ENCODE peak calls at places on chromosome 20, in nine cellular contexts. M is foreskin fibroblast, A is HFFc6, H is left ventricle myocardium superior, S is NCI-H2029, O is stomach, C is SK-N-DZ, E is cardiac septum, T is HT-29. Q is an unnamed sample.

GRCh38 chr20:47524385-47524784 is 22.7 kb downstream of the NCOA3 start:
- DNase-seq in A (no peak), H (no peak), M (no peak), T (no peak), E (no peak), S (no peak), O (no peak), C (no peak), Q (no peak)

GRCh38 chr20:52799130-52799529 is 173.0 kb upstream of the TSHZ2 start:
- DNase-seq in T (no peak), E (no peak), O (no peak), M (no peak), A (no peak), H (no peak), C (no peak), S (no peak), Q (no peak)

GRCh38 chr20:41395669-41396664 is 29.3 kb upstream of the EMILIN3 start:
- DNase-seq in C (peak), T (no peak), O (no peak), M (no peak), H (peak), A (no peak), E (no peak), S (no peak), Q (no peak)

GRCh38 chr20:64224344-64225165 is 31.0 kb upstream of the PCMTD2 start:
- DNase-seq in E (no peak), S (no peak), O (no peak), M (peak), C (no peak), A (peak), T (peak), H (peak), Q (no peak)

GRCh38 chr20:32052090-32052791 is at the start of gene HCK:
- DNase-seq in M (no peak), S (no peak), T (no peak), A (no peak), C (no peak), E (no peak), H (peak), O (peak), Q (no peak)

GRCh38 chr20:35871311-35871771 is 83.0 kb downstream of the SCAND1 start:
- DNase-seq in M (no peak), C (no peak), H (peak), T (no peak), E (no peak), A (no peak), S (no peak), O (peak), Q (no peak)

GRCh38 chr20:45419188-45420091 is 3.5 kb downstream of the PIGT start:
- DNase-seq in S (peak), C (no peak), E (peak), A (peak), M (peak), H (peak), O (peak), T (peak), Q (no peak)

GRCh38 chr20:36467076-36467999 is 74.0 kb upstream of the MYL9 start:
- DNase-seq in O (peak), C (peak), M (peak), S (peak), H (peak), E (no peak), A (peak), T (peak), Q (peak)

GRCh38 chr20:44496976-44497375 is 21.3 kb downstream of the TTPAL start:
- DNase-seq in T (no peak), C (no peak), O (no peak), S (no peak), A (peak), M (peak), E (no peak), H (no peak), Q (no peak)

GRCh38 chr20:32467506-32468312 is 109.6 kb downstream of the ASXL1 start:
- DNase-seq in C (no peak), M (no peak), T (peak), H (no peak), E (no peak), S (no peak), O (peak), A (no peak), Q (no peak)

GRCh38 chr20:32458837-32459220 is 100.7 kb downstream of the ASXL1 start:
- DNase-seq in C (no peak), H (no peak), O (no peak), M (no peak), T (no peak), S (no peak), A (no peak), E (no peak), Q (no peak)

GRCh38 chr20:3312940-3313656 is 74.1 kb upstream of the SLC4A11 start:
- DNase-seq in C (no peak), S (no peak), T (no peak), H (no peak), A (peak), O (no peak), M (peak), E (no peak), Q (no peak)

GRCh38 chr20:33291830-33292355 is 8.9 kb downstream of the BPIFB1 start:
- DNase-seq in O (peak), A (no peak), E (no peak), M (no peak), T (peak), H (peak), S (peak), C (no peak), Q (peak)

GRCh38 chr20:3093861-3094361 is 9.4 kb upstream of the AVP start:
- DNase-seq in O (no peak), S (no peak), T (no peak), H (no peak), A (no peak), M (no peak), C (no peak), E (no peak), Q (no peak)

GRCh38 chr20:4548552-4548951 is 173.2 kb upstream of the PRND start:
- DNase-seq in O (no peak), A (no peak), H (no peak), C (no peak), S (no peak), E (no peak), M (no peak), T (no peak), Q (no peak)

GRCh38 chr20:37511605-37512275 is 9.3 kb upstream of the NNAT start:
- DNase-seq in S (no peak), O (no peak), T (no peak), M (peak), H (no peak), A (peak), C (no peak), E (peak), Q (no peak)

GRCh38 chr20:62238569-62239277 is 402 bp downstream of the OSBPL2 start:
- DNase-seq in E (no peak), O (peak), C (no peak), S (peak), M (no peak), T (peak), A (no peak), H (no peak), Q (no peak)

GRCh38 chr20:59141818-59142581 is 21.6 kb upstream of the ZNF831 start:
- DNase-seq in C (no peak), H (no peak), A (no peak), T (peak), E (peak), M (no peak), S (no peak), O (no peak), Q (no peak)

GRCh38 chr20:2088904-2089303 is 12.7 kb upstream of the STK35 start:
- DNase-seq in H (no peak), M (no peak), S (no peak), C (no peak), O (no peak), A (no peak), T (no peak), E (no peak), Q (no peak)

GRCh38 chr20:49037962-49038387 is 8.1 kb upstream of the CSE1L start:
- DNase-seq in C (no peak), E (no peak), T (no peak), S (no peak), M (no peak), O (no peak), H (no peak), A (no peak), Q (no peak)

GRCh38 chr20:15515706-15516105 is 1057.5 kb downstream of the KIF16B start:
- DNase-seq in H (no peak), E (no peak), O (no peak), A (no peak), C (no peak), T (no peak), M (no peak), S (no peak), Q (no peak)

GRCh38 chr20:63955846-63956663 is at the start of gene UCKL1:
- DNase-seq in T (peak), S (peak), C (peak), M (peak), A (peak), O (peak), H (peak), E (peak), Q (peak)

GRCh38 chr20:33843854-33844253 is 32.7 kb downstream of the CHMP4B start:
- DNase-seq in H (no peak), S (no peak), T (peak), C (no peak), E (no peak), M (no peak), O (no peak), A (no peak), Q (no peak)

GRCh38 chr20:45288860-45289259 is 17.8 kb upstream of the RBPJL start:
- DNase-seq in M (no peak), T (no peak), S (no peak), C (no peak), A (no peak), O (no peak), E (no peak), H (no peak), Q (no peak)

GRCh38 chr20:58213112-58213511 is 15.3 kb downstream of the ANKRD60 start:
- DNase-seq in A (peak), T (no peak), C (no peak), E (no peak), S (no peak), M (peak), O (no peak), H (no peak), Q (no peak)

GRCh38 chr20:40682104-40683045 is 6.7 kb downstream of the MAFB start:
- DNase-seq in S (no peak), A (no peak), M (no peak), H (peak), T (no peak), O (no peak), C (no peak), E (no peak), Q (no peak)

GRCh38 chr20:36202891-36203338 is 33.4 kb upstream of the AAR2 start:
- DNase-seq in M (peak), C (peak), A (peak), H (peak), T (peak), S (peak), E (peak), O (peak), Q (peak)

GRCh38 chr20:50368813-50369224 is 141.4 kb upstream of the PTPN1 start:
- DNase-seq in C (no peak), T (no peak), S (peak), H (no peak), A (no peak), E (no peak), O (no peak), M (no peak), Q (no peak)

GRCh38 chr20:32727663-32728062 is 15.6 kb downstream of the COMMD7 start:
- DNase-seq in T (no peak), M (peak), E (no peak), O (no peak), A (peak), S (no peak), C (no peak), H (no peak), Q (no peak)

GRCh38 chr20:45822863-45823262 is 4.2 kb downstream of the TNNC2 start:
- DNase-seq in T (peak), E (no peak), A (peak), S (no peak), M (no peak), H (peak), C (peak), O (peak), Q (no peak)

GRCh38 chr20:51456511-51457280 is 85.8 kb downstream of the NFATC2 start:
- DNase-seq in M (peak), C (no peak), T (peak), A (peak), O (peak), E (peak), S (peak), H (peak), Q (no peak)

GRCh38 chr20:36768768-36769430 is 4.7 kb downstream of the DSN1 start:
- DNase-seq in O (no peak), S (no peak), T (no peak), E (no peak), H (no peak), A (peak), M (no peak), C (no peak), Q (no peak)

GRCh38 chr20:24309596-24309995 is 159.8 kb upstream of the SYNDIG1 start:
- DNase-seq in O (no peak), T (no peak), S (no peak), E (no peak), H (no peak), C (peak), A (peak), M (no peak), Q (no peak)

GRCh38 chr20:24746351-24746685 is 202.8 kb upstream of the CST7 start:
- DNase-seq in C (no peak), H (no peak), A (no peak), T (no peak), M (no peak), O (peak), S (peak), E (no peak), Q (no peak)

GRCh38 chr20:9989066-9989724 is 45.6 kb upstream of the ANKEF1 start:
- DNase-seq in O (no peak), S (no peak), H (no peak), M (peak), E (no peak), T (no peak), C (no peak), A (no peak), Q (no peak)

GRCh38 chr20:50704971-50705370 is 13.6 kb upstream of the RIPOR3 start:
- DNase-seq in H (no peak), C (no peak), E (no peak), M (peak), O (no peak), T (no peak), S (no peak), A (peak), Q (no peak)

Q was measured in T-helper 22 cell.